ENCODE peak calls at places on chromosome 2, in seven cellular contexts. C, M, Z, I, F, P and T are unnamed samples.
A peak's percentile ranks its signal among the peaks of the same experiment; 100 is the strongest.

GRCh38 chr2:197461073-197461472 is 7.7 kb downstream of the COQ10B start:
- DNase-seq in Z (no peak), F (peak; percentile 25), M (no peak), I (no peak), C (peak; percentile 41), P (no peak), T (no peak)

GRCh38 chr2:237987263-237987662 is 20.4 kb downstream of the UBE2F start:
- DNase-seq in M (no peak), Z (no peak), F (no peak), I (no peak), P (no peak), C (no peak), T (no peak)

GRCh38 chr2:37786854-37787253 is 115.4 kb upstream of the CDC42EP3 start:
- DNase-seq in M (no peak), I (no peak), F (no peak), Z (no peak), C (no peak), P (no peak), T (no peak)

GRCh38 chr2:20515293-20516220 is 68.7 kb downstream of the RHOB start:
- DNase-seq in P (no peak), M (no peak), C (peak; percentile 14), I (peak; percentile 61), Z (no peak), F (no peak), T (no peak)

GRCh38 chr2:46947841-46948240 is 32.2 kb upstream of the MCFD2 start:
- DNase-seq in Z (peak; percentile 69), I (no peak), C (no peak), P (no peak), F (no peak), M (no peak), T (no peak)

GRCh38 chr2:112680666-112681101 is 34.9 kb downstream of the SLC20A1 start:
- DNase-seq in P (no peak), Z (no peak), I (no peak), M (no peak), C (no peak), F (no peak), T (no peak)

GRCh38 chr2:180012523-180012922 is 5.4 kb upstream of the CWC22 start:
- DNase-seq in I (no peak), M (peak; percentile 55), C (peak; percentile 90), F (no peak), P (no peak), Z (no peak), T (no peak)

GRCh38 chr2:96100893-96101304 is 15.5 kb downstream of the ADRA2B start:
- DNase-seq in F (no peak), C (no peak), I (no peak), M (no peak), P (no peak), Z (peak; percentile 37), T (no peak)

GRCh38 chr2:62038980-62039771 is 133.7 kb downstream of the COMMD1 start:
- DNase-seq in F (no peak), I (no peak), M (peak; percentile 34), P (peak; percentile 76), C (peak; percentile 25), Z (no peak), T (no peak)

DNA sequence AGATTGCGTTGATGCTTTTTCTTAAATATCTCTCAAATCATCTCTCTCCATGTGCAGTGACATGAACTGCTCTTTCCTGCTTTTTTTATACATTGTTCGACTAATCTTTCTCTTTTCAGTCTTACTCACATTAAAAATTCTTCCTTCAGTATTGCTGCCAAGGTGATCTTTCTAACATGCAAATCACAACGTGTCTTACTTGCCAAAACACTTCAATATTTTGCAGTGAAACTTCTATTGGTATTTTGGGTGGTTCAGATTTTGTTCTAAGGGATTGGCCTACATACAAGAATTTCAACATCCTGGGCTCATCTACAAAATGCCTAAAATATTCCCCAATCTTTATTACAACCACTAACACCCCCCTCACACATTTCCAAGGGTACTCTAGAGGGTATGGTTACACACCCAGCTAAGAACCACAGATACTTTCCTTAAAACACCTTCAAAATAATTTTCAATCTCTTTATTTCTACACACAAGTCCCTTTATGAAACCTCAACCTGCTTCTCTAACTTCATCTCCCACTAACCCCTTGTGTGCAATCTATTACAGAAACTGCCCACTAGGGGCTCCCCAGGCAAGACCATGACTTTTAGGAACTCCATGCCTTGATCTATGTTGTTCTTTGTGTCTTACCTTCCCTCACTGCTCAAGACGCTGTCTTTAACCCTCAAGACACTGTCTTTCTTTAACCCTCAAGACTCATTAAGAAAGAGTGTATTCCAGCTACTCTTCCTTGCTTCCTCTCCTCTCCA is 50.9 kb downstream of the COL3A1 start:
- DNase-seq in F (no peak), I (no peak), M (no peak), Z (no peak), C (no peak), P (no peak), T (no peak)
- TF ChIP-seq CTCF in F (peak; percentile 37), I (no peak), M (peak; percentile 51), Z (no peak), C (peak; percentile 43), P (peak; percentile 54), T (no peak)

DNA sequence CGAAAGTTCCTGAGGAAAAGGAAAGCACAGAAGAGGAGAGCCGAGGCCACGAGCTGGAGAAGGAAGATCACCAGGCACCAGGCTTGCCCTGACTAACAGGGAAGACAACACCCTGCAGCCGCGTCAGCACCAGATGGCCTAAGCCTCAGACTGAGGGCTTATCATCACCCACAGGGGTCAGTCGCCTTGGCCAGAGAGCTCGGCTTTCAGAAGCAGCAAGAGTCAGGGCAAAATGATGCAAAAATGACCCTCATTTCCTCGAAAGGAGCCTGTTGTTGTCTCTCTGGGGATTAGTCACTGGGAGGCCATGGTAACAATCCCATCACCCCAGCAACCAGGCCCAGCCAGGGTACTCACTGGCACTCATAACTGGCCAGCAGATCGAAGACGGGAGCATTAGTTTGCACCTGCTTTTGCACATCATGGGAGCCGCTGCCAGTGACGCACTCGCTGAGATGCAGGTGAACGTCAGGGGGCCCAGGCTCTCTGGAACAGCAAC is 42.7 kb upstream of the ZFP36L2 start:
- DNase-seq in Z (peak; percentile 95), P (no peak), I (peak; percentile 94), M (peak; percentile 89), C (peak; percentile 100), F (peak; percentile 74), T (no peak)
- TF ChIP-seq CTCF in Z (no peak), P (no peak), I (no peak), M (peak; percentile 39), C (no peak), F (no peak), T (no peak)

DNA sequence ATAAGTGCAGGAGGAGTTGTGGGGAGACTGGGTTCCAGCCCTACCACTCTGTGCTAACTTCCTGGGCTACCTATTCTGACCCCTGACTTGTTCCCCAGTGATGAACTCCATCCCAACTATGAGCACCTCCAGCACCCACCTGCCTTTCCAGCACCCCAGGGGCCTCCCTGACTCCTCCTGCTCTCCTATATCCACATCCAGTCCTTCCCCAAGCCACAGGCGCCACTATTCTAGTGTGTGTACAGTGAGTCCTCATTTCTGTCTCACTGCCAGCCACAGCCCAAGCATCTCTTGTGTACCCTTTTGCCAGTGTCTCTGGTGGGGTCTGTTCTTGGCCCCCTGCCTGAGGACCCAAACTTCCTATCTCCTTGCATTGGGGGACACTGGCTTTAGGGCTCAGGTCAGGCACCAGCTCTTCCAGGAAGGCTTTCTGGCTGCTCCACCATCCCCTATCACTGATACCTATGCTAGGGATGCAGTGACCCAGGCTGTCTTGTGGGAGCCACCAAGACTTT is 145.2 kb downstream of the INHBB start:
- DNase-seq in P (no peak), I (no peak), Z (peak; percentile 46), C (no peak), F (no peak), M (no peak), T (no peak)
- TF ChIP-seq CTCF in P (no peak), I (no peak), Z (no peak), C (no peak), F (no peak), M (no peak), T (no peak)

GRCh38 chr2:206647985-206648384 is 5.7 kb downstream of the FAM237A start:
- DNase-seq in C (peak; percentile 25), I (no peak), F (no peak), M (no peak), P (no peak), Z (no peak), T (no peak)
- TF ChIP-seq CTCF in C (no peak), I (no peak), F (no peak), M (no peak), P (no peak), Z (no peak), T (no peak)

GRCh38 chr2:10321590-10321989 is 18.9 kb downstream of the HPCAL1 start:
- DNase-seq in I (no peak), C (no peak), P (no peak), F (no peak), Z (no peak), M (no peak), T (no peak)
- TF ChIP-seq CTCF in I (no peak), C (no peak), P (no peak), F (no peak), Z (no peak), M (no peak), T (no peak)

DNA sequence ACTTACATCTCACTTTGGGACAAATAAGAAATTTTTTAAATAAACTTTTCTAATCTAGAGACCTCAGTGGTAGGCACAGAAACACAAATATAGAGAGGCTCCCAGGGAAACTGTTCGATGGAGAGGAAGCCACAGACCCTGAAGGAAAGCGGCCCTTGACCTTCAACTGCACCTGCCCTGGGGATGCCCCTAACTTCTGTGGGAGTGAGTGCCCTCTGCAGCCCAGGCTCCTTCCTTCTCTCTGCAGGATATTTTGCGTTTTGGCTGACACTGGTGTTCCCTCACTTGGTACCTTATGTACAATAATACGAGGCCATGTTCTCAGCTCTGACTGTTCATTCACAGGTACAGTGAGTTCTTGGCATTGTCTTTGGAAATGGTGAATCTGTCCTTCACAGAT is 64.8 kb upstream of the MAL start:
- DNase-seq in C (no peak), I (no peak), Z (no peak), P (no peak), F (no peak), M (no peak), T (no peak)
- TF ChIP-seq CTCF in C (no peak), I (no peak), Z (no peak), P (no peak), F (no peak), M (no peak), T (no peak)